ENCODE peak calls at places on chromosomes 13 and 19, in eight cellular contexts. I is tibial nerve; E is CD4-positive, alpha-beta T cell; K is thoracic aorta; X is A549; R is neuronal stem cell; S is CD4-positive, alpha-beta memory T cell; U is heart right ventricle. O is an unnamed sample.

GRCh38 chr13:113350065-113350937 is 13.6 kb downstream of the GRTP1 start:
- DNase-seq in I (no peak), E (no peak), K (no peak), X (peak), R (no peak), S (no peak), U (no peak), O (peak)

GRCh38 chr13:63107163-63107935 is 1691.7 kb upstream of the PCDH20 start:
- DNase-seq in I (no peak), E (no peak), K (no peak), X (peak), R (no peak), S (no peak), U (no peak), O (peak)

GRCh38 chr19:42032428-42032827 is 37.6 kb downstream of the GRIK5 start:
- DNase-seq in I (no peak), E (no peak), K (no peak), X (no peak), R (no peak), S (no peak), U (no peak), O (no peak)

GRCh38 chr19:40217921-40218890 is at the start of gene TTC9B:
- DNase-seq in I (no peak), E (peak), K (no peak), X (peak), R (peak), S (peak), U (no peak), O (no peak)

GRCh38 chr13:20702945-20703784 is at the start of gene IL17D:
- DNase-seq in I (no peak), E (peak), K (no peak), X (no peak), R (no peak), S (peak), U (no peak), O (no peak)

GRCh38 chr13:114019367-114019766 is 45.5 kb upstream of the C13orf46 start:
- DNase-seq in I (no peak), E (peak), K (no peak), X (no peak), R (no peak), S (peak), U (no peak), O (no peak)

GRCh38 chr13:28636677-28637317 is 22.1 kb upstream of the POMP start:
- DNase-seq in I (peak), E (no peak), K (no peak), X (peak), R (peak), S (peak), U (no peak), O (peak)

GRCh38 chr19:11204943-11205349 is 7.6 kb upstream of the KANK2 start:
- DNase-seq in I (no peak), E (no peak), K (no peak), X (no peak), R (no peak), S (no peak), U (no peak), O (no peak)

GRCh38 chr19:8389891-8390616 is at the start of gene RAB11B:
- DNase-seq in I (peak), E (peak), K (peak), X (peak), R (peak), S (peak), U (peak), O (peak)
- H3K27ac ChIP-seq in I (peak), E (peak), K (peak), X (peak), R (peak), S (peak), U (peak), O (peak)

DNA sequence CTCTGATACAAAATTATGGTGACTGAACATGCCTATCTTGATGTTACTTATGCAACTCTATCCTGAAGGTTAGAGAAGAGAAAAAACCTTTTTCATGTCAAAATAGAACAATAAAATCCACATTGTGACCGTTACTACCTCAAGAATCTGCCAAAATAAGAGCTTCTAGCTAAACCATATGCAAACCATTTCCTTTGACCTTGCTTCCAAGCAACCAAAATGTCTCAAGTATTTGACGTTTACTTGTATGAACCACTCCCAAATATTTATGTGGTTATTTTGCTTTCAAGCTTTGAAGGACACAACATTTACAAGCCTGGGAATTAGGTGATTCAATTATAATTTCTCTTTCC is 13.9 kb downstream of the FOXO1 start:
- DNase-seq in I (no peak), E (no peak), K (no peak), X (no peak), R (no peak), S (no peak), U (no peak), O (no peak)
- H3K27ac ChIP-seq in I (no peak), E (no peak), K (no peak), X (no peak), R (no peak), S (no peak), U (no peak), O (no peak)

DNA sequence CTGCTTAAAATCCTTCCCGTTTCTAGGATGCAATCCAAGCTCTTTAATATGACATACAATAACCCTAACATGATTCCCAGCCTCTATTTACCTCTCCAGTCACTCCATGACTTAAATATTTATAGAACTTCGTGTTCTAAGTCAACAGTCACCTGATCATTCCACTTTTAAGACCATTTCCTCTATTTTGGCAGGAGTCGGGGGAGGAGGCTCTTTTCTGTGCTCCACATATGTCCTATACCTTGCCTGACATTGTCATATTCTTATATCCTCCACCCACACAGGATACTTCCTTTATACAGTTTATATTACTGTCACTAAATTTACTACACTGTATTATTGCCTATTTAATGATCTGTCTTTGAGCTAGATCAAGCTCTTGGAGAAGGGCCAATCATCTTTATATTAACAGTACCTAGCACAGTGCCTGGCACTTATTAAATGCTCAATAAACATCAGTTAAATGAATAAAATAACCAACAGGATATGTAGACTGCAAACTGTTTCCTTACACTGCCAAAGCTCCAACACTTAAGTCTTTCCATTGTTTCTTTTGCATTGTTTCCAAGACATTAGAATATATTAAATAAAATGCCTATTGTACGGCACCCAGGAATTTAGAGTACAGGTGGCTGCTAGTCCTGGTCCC is 2.7 kb downstream of the ARGLU1 start:
- DNase-seq in I (no peak), E (no peak), K (no peak), X (no peak), R (no peak), S (no peak), U (no peak), O (no peak)
- H3K27ac ChIP-seq in I (peak), E (no peak), K (no peak), X (no peak), R (no peak), S (peak), U (peak), O (no peak)

GRCh38 chr13:34044041-34044440 is 226.1 kb downstream of the RFC3 start:
- DNase-seq in I (no peak), E (no peak), K (no peak), X (no peak), R (no peak), S (no peak), U (no peak), O (peak)
- H3K27ac ChIP-seq in I (no peak), E (no peak), K (no peak), X (peak), R (no peak), S (no peak), U (no peak), O (peak)

DNA sequence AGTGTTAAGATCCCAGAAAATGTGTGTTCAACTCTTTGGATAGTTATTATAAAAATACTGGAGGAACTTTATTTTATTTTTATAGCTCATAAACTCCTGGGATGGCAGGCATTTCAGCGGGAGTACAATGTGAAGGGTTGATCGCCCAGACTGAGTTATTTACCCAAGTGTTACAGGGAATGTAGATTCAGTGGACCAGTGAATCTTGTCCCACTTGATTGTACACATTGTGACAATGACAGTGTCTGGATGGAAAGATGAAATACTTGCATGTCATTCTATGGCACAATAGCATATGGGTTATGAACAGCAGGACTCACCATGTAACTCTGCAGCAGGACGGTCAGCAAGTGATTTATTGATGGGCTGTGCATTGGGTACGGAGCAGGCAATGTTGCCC is 20.3 kb downstream of the OLFM4 start:
- DNase-seq in I (no peak), E (no peak), K (no peak), X (no peak), R (no peak), S (no peak), U (no peak), O (no peak)
- H3K27ac ChIP-seq in I (no peak), E (no peak), K (no peak), X (no peak), R (no peak), S (no peak), U (no peak), O (no peak)

GRCh38 chr13:40549500-40550094 is 116.8 kb downstream of the FOXO1 start:
- DNase-seq in I (no peak), E (no peak), K (no peak), X (no peak), R (no peak), S (no peak), U (no peak), O (no peak)
- H3K27ac ChIP-seq in I (peak), E (peak), K (peak), X (no peak), R (no peak), S (no peak), U (no peak), O (no peak)

GRCh38 chr19:5957132-5957531 is 20.8 kb downstream of the RANBP3 start:
- DNase-seq in I (no peak), E (no peak), K (no peak), X (no peak), R (no peak), S (no peak), U (no peak), O (no peak)

GRCh38 chr19:5960005-5961001 is 17.6 kb downstream of the RANBP3 start:
- DNase-seq in I (no peak), E (no peak), K (no peak), X (no peak), R (no peak), S (no peak), U (peak), O (no peak)

GRCh38 chr19:5958851-5959122 is 19.2 kb downstream of the RANBP3 start:
- DNase-seq in I (no peak), E (no peak), K (no peak), X (no peak), R (no peak), S (no peak), U (no peak), O (no peak)

GRCh38 chr19:5958074-5958850 is 19.7 kb downstream of the RANBP3 start:
- DNase-seq in I (no peak), E (no peak), K (no peak), X (no peak), R (no peak), S (no peak), U (no peak), O (no peak)

DNA sequence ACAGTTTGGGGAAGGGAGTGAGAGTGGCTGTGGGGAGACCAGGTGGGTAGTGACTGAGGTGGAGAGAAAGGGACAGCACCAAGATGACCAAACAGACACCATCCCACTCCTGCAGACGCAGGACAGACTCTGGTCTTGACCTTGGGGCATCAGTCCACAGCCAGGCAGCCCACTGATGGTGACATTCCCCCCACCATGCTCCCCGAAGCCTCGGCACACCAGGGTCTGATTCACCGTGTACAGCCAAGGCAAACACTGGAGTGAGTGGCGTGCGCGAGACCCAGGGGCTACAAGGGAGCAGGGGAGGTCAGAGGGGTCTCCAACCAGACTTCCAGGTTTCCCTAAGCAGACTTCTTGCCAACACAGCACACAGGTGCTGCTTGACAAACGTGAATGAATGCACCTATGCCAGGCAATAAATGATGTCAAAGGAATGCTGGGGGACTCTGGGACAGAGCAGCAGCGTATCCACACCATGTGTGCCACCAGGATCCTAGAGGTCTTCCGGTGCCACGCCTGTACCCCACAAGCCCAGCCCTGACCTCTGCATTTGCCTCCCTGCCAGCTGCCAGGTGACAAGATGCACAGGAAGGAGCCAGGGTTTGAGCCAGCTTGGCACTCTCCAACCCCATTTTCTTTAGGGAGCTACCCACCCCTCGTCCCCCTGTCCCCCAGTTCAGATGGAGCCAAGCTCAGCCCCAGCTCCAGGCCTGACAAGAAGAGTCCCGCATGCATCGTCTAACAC is 18.5 kb downstream of the RANBP3 start:
- DNase-seq in I (no peak), E (no peak), K (no peak), X (no peak), R (no peak), S (no peak), U (no peak), O (no peak)
- H3K27ac ChIP-seq in I (peak), E (peak), K (no peak), X (no peak), R (no peak), S (peak), U (peak), O (no peak)

GRCh38 chr13:110411316-110412105 is 104.4 kb downstream of the COL4A2 start:
- DNase-seq in I (no peak), E (no peak), K (no peak), X (no peak), R (no peak), S (no peak), U (no peak), O (no peak)

GRCh38 chr13:110413311-110414040 is 106.4 kb downstream of the COL4A2 start:
- DNase-seq in I (no peak), E (no peak), K (no peak), X (no peak), R (no peak), S (no peak), U (no peak), O (no peak)

GRCh38 chr13:110414283-110414682 is 107.2 kb downstream of the COL4A2 start:
- DNase-seq in I (no peak), E (no peak), K (no peak), X (no peak), R (no peak), S (no peak), U (no peak), O (no peak)

GRCh38 chr13:110410906-110411305 is 103.8 kb downstream of the COL4A2 start:
- DNase-seq in I (no peak), E (no peak), K (no peak), X (no peak), R (no peak), S (no peak), U (no peak), O (no peak)

GRCh38 chr13:110412132-110412912 is 105.2 kb downstream of the COL4A2 start:
- DNase-seq in I (peak), E (peak), K (peak), X (peak), R (peak), S (peak), U (peak), O (peak)
- H3K27ac ChIP-seq in I (peak), E (no peak), K (peak), X (peak), R (no peak), S (no peak), U (peak), O (peak)